ENCODE peak calls at places on chromosome 2, in eight cellular contexts. One of them, this sample, is unnamed.
A peak's percentile ranks its signal among the peaks of the same experiment; 100 is the strongest.

GRCh38 chr2:79512442-79513401 is at the start of gene CTNNA2:
- DNase-seq in Karpas-422: peak; percentile 94
- DNase-seq in GM23248: peak; percentile 24
- DNase-seq in neural progenitor cell: peak; percentile 98
- DNase-seq in H9: peak; percentile 94
- DNase-seq in mesendoderm: peak; percentile 87
- DNase-seq in fibroblast of lung: peak; percentile 15
- DNase-seq in mammary epithelial cell: no peak
- DNase-seq in this sample: no peak

GRCh38 chr2:61962095-61962984 is 56.9 kb downstream of the COMMD1 start:
- DNase-seq in mammary epithelial cell: no peak
- DNase-seq in Karpas-422: no peak
- DNase-seq in GM23248: no peak
- DNase-seq in mesendoderm: peak; percentile 35
- DNase-seq in H9: no peak
- DNase-seq in neural progenitor cell: no peak
- DNase-seq in fibroblast of lung: no peak
- DNase-seq in this sample: peak; percentile 80

GRCh38 chr2:240141736-240142135 is 1.3 kb upstream of the OTOS start:
- DNase-seq in mammary epithelial cell: no peak
- DNase-seq in fibroblast of lung: no peak
- DNase-seq in neural progenitor cell: no peak
- DNase-seq in GM23248: no peak
- DNase-seq in mesendoderm: no peak
- DNase-seq in Karpas-422: no peak
- DNase-seq in H9: no peak
- DNase-seq in this sample: no peak

GRCh38 chr2:129766159-129766485 is 213.3 kb upstream of the RAB6C start:
- DNase-seq in fibroblast of lung: no peak
- DNase-seq in GM23248: no peak
- DNase-seq in neural progenitor cell: no peak
- DNase-seq in mammary epithelial cell: no peak
- DNase-seq in Karpas-422: no peak
- DNase-seq in H9: no peak
- DNase-seq in mesendoderm: no peak
- DNase-seq in this sample: no peak

GRCh38 chr2:92074549-92074898 is 2796.7 kb upstream of the TEKT4 start:
- DNase-seq in Karpas-422: no peak
- DNase-seq in mammary epithelial cell: no peak
- DNase-seq in mesendoderm: no peak
- DNase-seq in GM23248: no peak
- DNase-seq in neural progenitor cell: no peak
- DNase-seq in fibroblast of lung: no peak
- DNase-seq in H9: peak; percentile 3
- DNase-seq in this sample: no peak

GRCh38 chr2:11056614-11057013 is 98.7 kb upstream of the SLC66A3 start:
- DNase-seq in GM23248: peak; percentile 92
- DNase-seq in fibroblast of lung: peak; percentile 92
- DNase-seq in Karpas-422: no peak
- DNase-seq in mammary epithelial cell: peak; percentile 81
- DNase-seq in mesendoderm: no peak
- DNase-seq in neural progenitor cell: no peak
- DNase-seq in H9: no peak
- DNase-seq in this sample: peak; percentile 94

GRCh38 chr2:96098900-96099590 is 17.3 kb downstream of the ADRA2B start:
- DNase-seq in mesendoderm: no peak
- DNase-seq in GM23248: no peak
- DNase-seq in Karpas-422: no peak
- DNase-seq in mammary epithelial cell: no peak
- DNase-seq in H9: peak; percentile 28
- DNase-seq in neural progenitor cell: no peak
- DNase-seq in fibroblast of lung: no peak
- DNase-seq in this sample: no peak

GRCh38 chr2:132891456-132891855 is 221.5 kb upstream of the LYPD1 start:
- DNase-seq in fibroblast of lung: no peak
- DNase-seq in mammary epithelial cell: no peak
- DNase-seq in Karpas-422: no peak
- DNase-seq in neural progenitor cell: no peak
- DNase-seq in GM23248: no peak
- DNase-seq in mesendoderm: peak; percentile 11
- DNase-seq in H9: no peak
- DNase-seq in this sample: no peak

GRCh38 chr2:113138428-113139322 is 11.3 kb downstream of the IL1RN start:
- DNase-seq in GM23248: peak; percentile 61
- DNase-seq in H9: no peak
- DNase-seq in fibroblast of lung: peak; percentile 80
- DNase-seq in mesendoderm: peak; percentile 76
- DNase-seq in mammary epithelial cell: peak; percentile 66
- DNase-seq in neural progenitor cell: peak; percentile 73
- DNase-seq in Karpas-422: peak; percentile 89
- DNase-seq in this sample: peak; percentile 66

GRCh38 chr2:202042444-202042843 is 8.8 kb downstream of the FZD7 start:
- DNase-seq in Karpas-422: no peak
- DNase-seq in neural progenitor cell: no peak
- DNase-seq in mesendoderm: no peak
- DNase-seq in H9: no peak
- DNase-seq in mammary epithelial cell: no peak
- DNase-seq in GM23248: peak; percentile 70
- DNase-seq in fibroblast of lung: no peak
- DNase-seq in this sample: no peak

GRCh38 chr2:71256421-71256820 is 29.5 kb upstream of the PAIP2B start:
- DNase-seq in GM23248: no peak
- DNase-seq in fibroblast of lung: no peak
- DNase-seq in neural progenitor cell: no peak
- DNase-seq in H9: no peak
- DNase-seq in mesendoderm: no peak
- DNase-seq in mammary epithelial cell: no peak
- DNase-seq in Karpas-422: no peak
- DNase-seq in this sample: no peak

GRCh38 chr2:157460384-157460837 is 16.5 kb upstream of the CYTIP start:
- DNase-seq in H9: no peak
- DNase-seq in neural progenitor cell: no peak
- DNase-seq in mammary epithelial cell: no peak
- DNase-seq in Karpas-422: no peak
- DNase-seq in GM23248: peak; percentile 10
- DNase-seq in fibroblast of lung: no peak
- DNase-seq in mesendoderm: peak; percentile 22
- DNase-seq in this sample: no peak

GRCh38 chr2:200635251-200635650 is 49.4 kb downstream of the AOX1 start:
- DNase-seq in mammary epithelial cell: peak; percentile 37
- DNase-seq in Karpas-422: no peak
- DNase-seq in GM23248: peak; percentile 63
- DNase-seq in H9: no peak
- DNase-seq in neural progenitor cell: no peak
- DNase-seq in mesendoderm: no peak
- DNase-seq in fibroblast of lung: no peak
- DNase-seq in this sample: no peak

GRCh38 chr2:216879727-216880508 is 20.1 kb upstream of the TNP1 start:
- DNase-seq in fibroblast of lung: no peak
- DNase-seq in mesendoderm: no peak
- DNase-seq in mammary epithelial cell: no peak
- DNase-seq in neural progenitor cell: no peak
- DNase-seq in H9: no peak
- DNase-seq in GM23248: no peak
- DNase-seq in Karpas-422: no peak
- DNase-seq in this sample: no peak

GRCh38 chr2:168192143-168192785 is 55.1 kb downstream of the STK39 start:
- DNase-seq in neural progenitor cell: no peak
- DNase-seq in Karpas-422: no peak
- DNase-seq in mesendoderm: no peak
- DNase-seq in H9: no peak
- DNase-seq in GM23248: no peak
- DNase-seq in mammary epithelial cell: no peak
- DNase-seq in fibroblast of lung: no peak
- DNase-seq in this sample: no peak

GRCh38 chr2:13654416-13654815 is 937.7 kb downstream of the TRIB2 start:
- DNase-seq in mesendoderm: no peak
- DNase-seq in fibroblast of lung: no peak
- DNase-seq in mammary epithelial cell: peak; percentile 71
- DNase-seq in neural progenitor cell: no peak
- DNase-seq in Karpas-422: no peak
- DNase-seq in H9: no peak
- DNase-seq in GM23248: peak; percentile 9
- DNase-seq in this sample: no peak

GRCh38 chr2:236026839-236027238 is 141.3 kb downstream of the GBX2 start:
- DNase-seq in H9: no peak
- DNase-seq in mammary epithelial cell: no peak
- DNase-seq in fibroblast of lung: peak; percentile 54
- DNase-seq in Karpas-422: no peak
- DNase-seq in neural progenitor cell: no peak
- DNase-seq in GM23248: no peak
- DNase-seq in mesendoderm: no peak
- DNase-seq in this sample: peak; percentile 33
- H3K9ac ChIP-seq in H9: no peak overlapping the region
- H3K9ac ChIP-seq in mammary epithelial cell: no peak overlapping the region
- H3K9ac ChIP-seq in fibroblast of lung: no peak overlapping the region
- H3K9ac ChIP-seq in Karpas-422: no peak overlapping the region
- H3K9ac ChIP-seq in neural progenitor cell: no peak overlapping the region
- H3K9ac ChIP-seq in GM23248: no peak overlapping the region
- H3K9ac ChIP-seq in mesendoderm: no peak overlapping the region
- H3K9ac ChIP-seq in this sample: no peak overlapping the region

GRCh38 chr2:207135340-207135739 is 30.4 kb downstream of the KLF7 start:
- DNase-seq in GM23248: peak; percentile 66
- DNase-seq in H9: no peak
- DNase-seq in fibroblast of lung: peak; percentile 35
- DNase-seq in mesendoderm: peak; percentile 81
- DNase-seq in neural progenitor cell: no peak
- DNase-seq in Karpas-422: no peak
- DNase-seq in mammary epithelial cell: no peak
- DNase-seq in this sample: peak; percentile 56

GRCh38 chr2:207131634-207132418 is 33.9 kb downstream of the KLF7 start:
- DNase-seq in mammary epithelial cell: no peak
- DNase-seq in GM23248: peak; percentile 42
- DNase-seq in fibroblast of lung: no peak
- DNase-seq in Karpas-422: no peak
- DNase-seq in neural progenitor cell: no peak
- DNase-seq in H9: no peak
- DNase-seq in mesendoderm: no peak
- DNase-seq in this sample: no peak

GRCh38 chr2:207133493-207133861 is 32.3 kb downstream of the KLF7 start:
- DNase-seq in Karpas-422: no peak
- DNase-seq in neural progenitor cell: peak; percentile 22
- DNase-seq in fibroblast of lung: no peak
- DNase-seq in H9: no peak
- DNase-seq in mesendoderm: no peak
- DNase-seq in mammary epithelial cell: no peak
- DNase-seq in GM23248: peak; percentile 34
- DNase-seq in this sample: no peak

GRCh38 chr2:207135801-207136457 is 29.8 kb downstream of the KLF7 start:
- DNase-seq in fibroblast of lung: no peak
- DNase-seq in H9: no peak
- DNase-seq in GM23248: no peak
- DNase-seq in Karpas-422: no peak
- DNase-seq in mammary epithelial cell: no peak
- DNase-seq in mesendoderm: no peak
- DNase-seq in neural progenitor cell: no peak
- DNase-seq in this sample: no peak

DNA sequence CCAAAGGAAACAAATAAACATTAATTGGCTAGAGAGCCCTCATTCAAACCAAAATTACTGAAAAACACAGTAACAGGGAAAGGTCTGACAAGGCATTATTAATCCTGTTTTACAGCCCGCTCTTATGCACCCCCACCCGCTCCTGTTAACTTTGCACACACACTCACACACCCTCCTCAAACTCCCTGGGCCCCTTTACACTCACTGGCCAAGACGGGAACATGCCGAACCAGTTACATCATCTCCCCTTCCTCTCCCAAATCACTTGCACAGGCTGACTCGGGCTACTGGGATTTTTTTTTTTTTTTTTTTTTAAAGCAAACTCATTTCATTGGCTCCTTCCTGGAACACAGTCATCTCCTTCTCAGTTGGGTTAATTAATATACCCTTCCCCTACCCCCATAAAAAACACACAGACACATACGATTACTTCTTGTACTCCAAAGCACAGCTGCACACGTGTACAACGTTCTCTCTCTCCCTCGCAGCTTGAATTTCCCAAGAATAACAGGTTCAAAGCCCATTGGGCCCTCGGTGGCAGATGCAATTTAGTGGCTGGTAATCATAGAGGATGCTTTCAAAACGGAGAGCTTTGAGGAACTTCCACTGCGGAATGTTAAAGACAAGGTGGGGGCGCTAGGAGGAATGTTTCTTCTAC is 31.8 kb downstream of the KLF7 start:
- DNase-seq in GM23248: peak; percentile 78
- DNase-seq in neural progenitor cell: peak; percentile 16
- DNase-seq in H9: no peak
- DNase-seq in mesendoderm: peak; percentile 95
- DNase-seq in fibroblast of lung: peak; percentile 99
- DNase-seq in mammary epithelial cell: no peak
- DNase-seq in Karpas-422: no peak
- DNase-seq in this sample: peak; percentile 89
- H3K9ac ChIP-seq in GM23248: no peak overlapping the region
- H3K9ac ChIP-seq in neural progenitor cell: no peak overlapping the region
- H3K9ac ChIP-seq in H9: no peak overlapping the region
- H3K9ac ChIP-seq in mesendoderm: no peak overlapping the region
- H3K9ac ChIP-seq in fibroblast of lung: no peak overlapping the region
- H3K9ac ChIP-seq in mammary epithelial cell: no peak overlapping the region
- H3K9ac ChIP-seq in Karpas-422: no peak overlapping the region
- H3K9ac ChIP-seq in this sample: no peak overlapping the region

GRCh38 chr2:218010116-218010837 is 7.5 kb upstream of the TNS1 start:
- DNase-seq in mammary epithelial cell: peak; percentile 19
- DNase-seq in mesendoderm: no peak
- DNase-seq in neural progenitor cell: peak; percentile 72
- DNase-seq in fibroblast of lung: peak; percentile 51
- DNase-seq in GM23248: peak; percentile 78
- DNase-seq in Karpas-422: no peak
- DNase-seq in H9: peak; percentile 51
- DNase-seq in this sample: peak; percentile 51
- H3K9ac ChIP-seq in mammary epithelial cell: no peak overlapping the region
- H3K9ac ChIP-seq in mesendoderm: peak overlapping the region; percentile 61
- H3K9ac ChIP-seq in neural progenitor cell: no peak overlapping the region
- H3K9ac ChIP-seq in fibroblast of lung: peak overlapping the region; percentile 23
- H3K9ac ChIP-seq in GM23248: peak overlapping the region; percentile 65
- H3K9ac ChIP-seq in Karpas-422: no peak overlapping the region
- H3K9ac ChIP-seq in H9: no peak overlapping the region
- H3K9ac ChIP-seq in this sample: peak overlapping the region; percentile 91

DNA sequence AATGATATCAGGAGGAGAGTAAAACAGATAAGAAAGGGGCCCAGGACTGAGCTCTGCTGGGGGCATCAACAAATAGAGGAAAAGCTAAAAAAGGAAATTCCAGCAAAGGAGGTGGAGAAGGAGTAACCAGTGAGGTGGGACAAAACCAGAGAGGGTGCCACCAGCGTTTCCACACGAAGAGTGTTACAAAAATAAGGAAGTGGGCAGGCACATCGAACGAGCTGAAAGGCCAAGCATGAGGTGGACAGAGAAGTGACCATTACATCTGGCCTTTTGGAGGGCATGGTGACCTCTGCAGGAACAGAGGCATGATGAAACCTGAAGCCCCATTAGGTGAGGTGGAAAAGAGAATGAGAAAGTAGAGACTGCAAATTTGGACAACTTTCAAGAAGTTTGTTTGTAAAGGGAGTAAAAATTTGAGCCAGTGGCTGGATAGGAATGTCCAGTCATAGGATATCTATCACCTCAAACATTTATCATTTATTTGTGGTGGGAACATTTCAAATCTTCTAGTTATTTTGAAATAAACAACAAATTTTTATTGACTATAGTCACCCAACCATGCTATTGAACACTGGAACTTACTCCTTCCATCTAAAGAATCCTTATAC is 18.4 kb upstream of the VIT start:
- DNase-seq in mammary epithelial cell: no peak
- DNase-seq in neural progenitor cell: no peak
- DNase-seq in H9: no peak
- DNase-seq in GM23248: peak; percentile 41
- DNase-seq in Karpas-422: no peak
- DNase-seq in fibroblast of lung: peak; percentile 11
- DNase-seq in mesendoderm: peak; percentile 25
- DNase-seq in this sample: peak; percentile 64
- H3K9ac ChIP-seq in mammary epithelial cell: no peak overlapping the region
- H3K9ac ChIP-seq in neural progenitor cell: no peak overlapping the region
- H3K9ac ChIP-seq in H9: no peak overlapping the region
- H3K9ac ChIP-seq in GM23248: no peak overlapping the region
- H3K9ac ChIP-seq in Karpas-422: no peak overlapping the region
- H3K9ac ChIP-seq in fibroblast of lung: no peak overlapping the region
- H3K9ac ChIP-seq in mesendoderm: no peak overlapping the region
- H3K9ac ChIP-seq in this sample: no peak overlapping the region

This sample was measured in IMR-90.